ENCODE peak calls at places on chromosomes 5 and 9, in five cellular contexts. X is colonic mucosa, A is fibroblast of lung, O is right lobe of liver, R is WERI-Rb-1. F is an unnamed sample.

GRCh38 chr5:140575309-140575708 is 10.7 kb downstream of the SLC35A4 start:
- DNase-seq in X (peak), A (peak), O (peak), R (peak), F (no peak)

GRCh38 chr5:53126514-53126913 is 17.0 kb upstream of the MOCS2 start:
- DNase-seq in X (no peak), A (peak), O (no peak), R (no peak), F (no peak)

GRCh38 chr9:91301161-91301560 is 60.6 kb downstream of the AUH start:
- DNase-seq in X (no peak), A (peak), O (no peak), R (no peak), F (no peak)

GRCh38 chr5:166014256-166014655 is 2277.2 kb upstream of the WWC1 start:
- DNase-seq in X (no peak), A (no peak), O (no peak), R (no peak), F (no peak)

GRCh38 chr9:113600871-113601545 is 137.5 kb downstream of the RGS3 start:
- DNase-seq in X (no peak), A (no peak), O (no peak), R (no peak), F (no peak)

GRCh38 chr9:88280816-88281382 is 107.3 kb upstream of the SPIN1 start:
- DNase-seq in X (no peak), A (peak), O (peak), R (peak), F (no peak)

GRCh38 chr9:133428579-133429215 is 6.5 kb downstream of the ADAMTS13 start:
- DNase-seq in X (peak), A (no peak), O (no peak), R (peak), F (no peak)

GRCh38 chr5:177134653-177135225 is 1.2 kb downstream of the NSD1 start:
- DNase-seq in X (no peak), A (peak), O (no peak), R (no peak), F (no peak)

GRCh38 chr5:4700082-4700481 is 440.0 kb upstream of the ADAMTS16 start:
- DNase-seq in X (no peak), A (no peak), O (no peak), R (peak), F (peak)

GRCh38 chr5:425714-426113 is 17.3 kb upstream of the EXOC3 start:
- DNase-seq in X (no peak), A (peak), O (no peak), R (peak), F (no peak)

GRCh38 chr9:107665057-107665456 is 175.5 kb upstream of the KLF4 start:
- DNase-seq in X (no peak), A (no peak), O (no peak), R (no peak), F (no peak)

GRCh38 chr5:138967806-138968448 is 92.8 kb upstream of the LRRTM2 start:
- DNase-seq in X (peak), A (no peak), O (no peak), R (no peak), F (peak)

GRCh38 chr9:33443504-33444154 is 3.8 kb downstream of the AQP3 start:
- DNase-seq in X (no peak), A (no peak), O (no peak), R (no peak), F (no peak)

GRCh38 chr9:91132576-91133073 is 229.1 kb downstream of the AUH start:
- DNase-seq in X (no peak), A (no peak), O (no peak), R (no peak), F (no peak)

GRCh38 chr9:99296375-99296951 is 74.4 kb downstream of the SEC61B start:
- DNase-seq in X (no peak), A (peak), O (no peak), R (peak), F (no peak)

GRCh38 chr9:133460405-133461175 is 812 bp downstream of the CACFD1 start:
- DNase-seq in X (peak), A (peak), O (peak), R (peak), F (peak)

GRCh38 chr5:66897355-66897754 is 299.2 kb downstream of the CD180 start:
- DNase-seq in X (no peak), A (no peak), O (no peak), R (no peak), F (no peak)

GRCh38 chr9:7976167-7976755 is 176.7 kb upstream of the DMAC1 start:
- DNase-seq in X (no peak), A (no peak), O (no peak), R (no peak), F (no peak)

GRCh38 chr5:81579525-81579924 is 171.4 kb downstream of the SSBP2 start:
- DNase-seq in X (no peak), A (peak), O (no peak), R (no peak), F (no peak)

GRCh38 chr5:126686451-126687126 is 85.8 kb downstream of the PHAX start:
- DNase-seq in X (no peak), A (no peak), O (no peak), R (no peak), F (no peak)

GRCh38 chr9:88809371-88809770 is 181.9 kb upstream of the S1PR3 start:
- DNase-seq in X (no peak), A (peak), O (no peak), R (no peak), F (no peak)

GRCh38 chr9:130003943-130004552 is 38.9 kb downstream of the FNBP1 start:
- DNase-seq in X (peak), A (no peak), O (no peak), R (no peak), F (no peak)

GRCh38 chr5:176787676-176788075 is 22.7 kb upstream of the UNC5A start:
- DNase-seq in X (no peak), A (no peak), O (no peak), R (no peak), F (no peak)

GRCh38 chr9:114072181-114073140 is 5.6 kb downstream of the AMBP start:
- DNase-seq in X (peak), A (peak), O (peak), R (no peak), F (peak)

GRCh38 chr5:148746826-148747535 is 79.4 kb upstream of the ADRB2 start:
- DNase-seq in X (no peak), A (no peak), O (no peak), R (no peak), F (no peak)

GRCh38 chr5:22908129-22908528 is 55.0 kb upstream of the CDH12 start:
- DNase-seq in X (no peak), A (peak), O (no peak), R (no peak), F (no peak)

GRCh38 chr9:101791938-101792337 is 53.5 kb upstream of the GRIN3A start:
- DNase-seq in X (peak), A (no peak), O (no peak), R (peak), F (no peak)

GRCh38 chr5:31809037-31809910 is 170.3 kb downstream of the PDZD2 start:
- DNase-seq in X (peak), A (peak), O (peak), R (peak), F (peak)

GRCh38 chr9:21465859-21466518 is 16.1 kb downstream of the IFNE start:
- DNase-seq in X (peak), A (peak), O (no peak), R (no peak), F (no peak)

GRCh38 chr9:123743737-123744136 is 186.2 kb downstream of the DENND1A start:
- DNase-seq in X (no peak), A (no peak), O (no peak), R (no peak), F (no peak)

GRCh38 chr5:132748522-132749000 is 1.3 kb downstream of the CCNI2 start:
- DNase-seq in X (no peak), A (no peak), O (no peak), R (no peak), F (no peak)

GRCh38 chr9:84079994-84080393 is 99.4 kb downstream of the RMI1 start:
- DNase-seq in X (no peak), A (no peak), O (no peak), R (no peak), F (no peak)

GRCh38 chr5:178231736-178232123 is 872 bp downstream of the PHYKPL start:
- DNase-seq in X (no peak), A (no peak), O (no peak), R (no peak), F (no peak)

GRCh38 chr9:20914556-20914955 is 116.9 kb downstream of the HACD4 start:
- DNase-seq in X (no peak), A (no peak), O (no peak), R (no peak), F (no peak)

GRCh38 chr5:119829341-119829740 is 200.0 kb downstream of the FAM170A start:
- DNase-seq in X (no peak), A (no peak), O (no peak), R (no peak), F (no peak)

GRCh38 chr9:138022756-138023393 is 145.3 kb downstream of the CACNA1B start:
- DNase-seq in X (no peak), A (no peak), O (no peak), R (no peak), F (no peak)

GRCh38 chr5:77839691-77840090 is 63.6 kb upstream of the TBCA start:
- DNase-seq in X (no peak), A (no peak), O (no peak), R (no peak), F (no peak)

GRCh38 chr5:90112293-90112692 is 297.3 kb downstream of the CETN3 start:
- DNase-seq in X (no peak), A (no peak), O (no peak), R (no peak), F (no peak)
- H3K4me3 ChIP-seq in X (no peak), A (no peak), O (no peak), R (no peak), F (no peak)

DNA sequence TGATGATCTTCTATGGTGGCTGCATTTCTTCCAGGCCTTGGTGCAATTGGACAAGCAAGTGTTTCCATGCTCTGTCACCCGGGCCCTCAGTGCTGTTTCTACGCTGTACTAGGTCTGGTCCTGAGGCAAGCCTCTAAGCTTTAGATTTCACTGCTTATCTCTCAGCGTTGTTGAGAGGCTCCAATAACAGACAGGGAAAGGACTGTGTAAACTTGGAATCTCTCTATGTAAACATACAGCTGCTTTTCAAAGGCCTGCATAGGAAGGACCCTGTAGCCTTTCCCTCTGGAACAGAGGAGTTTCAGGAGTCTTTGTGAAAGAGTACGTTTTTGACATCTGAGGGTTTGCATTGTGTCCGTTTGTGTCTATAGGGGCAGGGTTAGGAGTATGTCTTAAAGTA is 38.6 kb upstream of the NFIB start:
- DNase-seq in X (no peak), A (no peak), O (no peak), R (no peak), F (no peak)
- H3K27ac ChIP-seq in X (no peak), A (no peak), O (no peak), R (no peak), F (no peak)

GRCh38 chr9:37004424-37004935 is 29.6 kb downstream of the PAX5 start:
- DNase-seq in X (no peak), A (no peak), O (no peak), R (no peak), F (no peak)
- H3K4me3 ChIP-seq in X (no peak), A (no peak), O (no peak), R (no peak), F (no peak)

DNA sequence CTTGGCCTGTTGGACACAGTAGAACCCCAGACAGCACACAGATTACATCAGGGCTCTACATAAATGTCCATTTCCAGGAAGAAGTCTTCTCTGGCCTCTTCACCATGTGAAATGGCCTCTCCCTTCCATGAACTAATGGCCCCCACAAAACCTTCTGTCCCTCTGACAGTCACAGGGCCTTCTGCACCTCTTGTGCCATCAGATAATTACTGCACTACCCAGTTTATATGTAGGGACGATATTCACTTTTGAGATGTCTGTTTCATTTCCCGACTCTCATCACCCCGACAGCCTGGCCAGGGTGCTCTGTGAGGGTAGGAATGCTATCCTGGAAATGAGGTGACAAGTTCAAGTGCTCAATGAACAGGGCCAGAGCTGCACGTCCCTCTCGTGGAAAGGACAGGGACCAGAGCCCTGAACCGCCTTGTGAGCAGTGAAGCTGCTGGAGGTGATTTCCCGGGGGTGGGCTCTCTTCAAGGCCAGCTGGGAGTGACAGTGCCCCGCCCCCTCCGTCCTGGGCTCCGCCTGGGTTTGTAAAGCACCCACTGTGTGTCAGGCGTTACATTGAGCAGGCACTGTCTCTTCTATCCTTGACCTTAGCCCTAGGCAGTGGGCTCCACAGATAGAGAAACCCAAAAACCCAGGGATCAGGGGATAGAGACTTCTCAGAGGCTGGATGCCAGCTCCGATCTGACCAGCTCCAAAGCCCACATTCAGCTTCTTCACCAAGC is 3.1 kb upstream of the FAM78A start:
- DNase-seq in X (no peak), A (no peak), O (no peak), R (no peak), F (no peak)
- H3K27ac ChIP-seq in X (no peak), A (no peak), O (no peak), R (no peak), F (no peak)

GRCh38 chr5:142095035-142095434 is 13.5 kb upstream of the NDFIP1 start:
- DNase-seq in X (no peak), A (no peak), O (no peak), R (no peak), F (no peak)
- H3K4me3 ChIP-seq in X (no peak), A (no peak), O (no peak), R (no peak), F (no peak)

DNA sequence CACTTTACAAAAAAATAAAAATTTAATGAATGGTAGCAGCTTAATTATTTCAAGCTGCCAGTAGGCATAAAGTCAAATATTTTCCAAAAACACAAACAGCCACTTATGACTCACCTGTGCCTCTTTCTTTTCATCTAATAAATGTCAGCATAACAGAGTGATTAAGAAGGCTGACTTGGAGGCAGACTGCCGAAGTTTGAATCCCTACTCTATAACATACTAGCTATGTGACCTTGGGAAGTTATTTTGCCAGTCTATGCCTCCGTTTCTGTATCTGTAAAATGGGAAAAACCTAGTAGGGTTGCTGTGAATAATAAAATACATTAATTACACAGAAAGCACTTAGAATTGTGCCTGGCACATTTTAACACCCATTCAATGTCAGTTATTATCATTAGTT is 33.8 kb downstream of the FANCC start:
- DNase-seq in X (no peak), A (no peak), O (no peak), R (no peak), F (no peak)
- H3K27ac ChIP-seq in X (no peak), A (no peak), O (no peak), R (no peak), F (no peak)

DNA sequence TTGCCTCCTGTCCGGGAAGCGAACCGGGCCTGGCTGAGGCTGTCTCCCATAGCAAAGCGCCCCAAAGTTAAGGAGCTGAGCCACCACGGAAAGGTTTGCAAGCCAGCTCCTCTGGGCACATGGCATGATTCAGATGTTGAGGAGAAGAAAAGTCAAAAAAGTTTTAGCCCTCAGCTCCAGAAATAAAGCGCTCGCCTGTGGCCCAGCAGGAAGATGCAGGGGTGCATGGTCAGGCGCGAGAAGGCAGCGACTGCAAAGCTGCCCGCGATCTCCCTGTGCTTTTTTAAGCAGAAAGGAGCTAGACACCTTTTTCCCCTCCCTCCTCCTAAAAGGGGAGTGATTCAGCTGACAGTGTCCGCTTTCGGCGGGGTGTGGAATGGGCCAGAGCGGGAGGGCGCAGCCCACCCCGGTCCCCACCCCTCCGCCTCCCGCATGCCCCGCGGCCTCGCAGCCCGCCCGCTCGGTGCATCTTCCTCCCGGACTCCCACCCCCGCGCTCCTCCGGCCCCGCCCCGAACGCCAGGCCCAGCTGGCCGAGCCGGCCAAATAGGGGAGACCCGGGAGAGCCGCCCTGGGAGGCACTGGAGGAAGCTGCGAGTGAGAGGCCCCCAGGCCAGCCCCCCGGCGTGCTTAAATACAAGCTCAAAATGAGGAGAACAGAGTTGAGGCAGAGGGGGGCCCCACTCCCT is at the start of gene ADAMTS12:
- DNase-seq in X (peak), A (peak), O (peak), R (no peak), F (peak)
- H3K4me3 ChIP-seq in X (no peak), A (peak), O (peak), R (no peak), F (no peak)

GRCh38 chr9:86340356-86341006 is 13.7 kb downstream of the TUT7 start:
- DNase-seq in X (no peak), A (no peak), O (no peak), R (no peak), F (no peak)
- H3K27ac ChIP-seq in X (no peak), A (peak), O (no peak), R (no peak), F (no peak)